ENCODE peak calls at places on chromosomes 11 and 22, in six cellular contexts. K, S, H, U, A and R are unnamed samples.
A peak's percentile ranks its signal among the peaks of the same experiment; 100 is the strongest.

GRCh38 chr22:46009730-46010129 is 32.8 kb upstream of the WNT7B start:
- DNase-seq in U (no peak), H (no peak), S (no peak), A (no peak), K (no peak), R (no peak)

GRCh38 chr11:93536346-93536871 is 6.8 kb downstream of the SMCO4 start:
- DNase-seq in U (no peak), A (no peak), H (no peak), S (no peak), K (no peak), R (no peak)

GRCh38 chr22:35914665-35915476 is 113.8 kb downstream of the RBFOX2 start:
- DNase-seq in H (peak; percentile 51), U (peak; percentile 82), S (peak; percentile 92), A (peak; percentile 90), K (no peak), R (no peak)

GRCh38 chr11:1791912-1792311 is 28.2 kb upstream of the CTSD start:
- DNase-seq in U (no peak), H (no peak), K (no peak), A (no peak), S (no peak), R (no peak)

GRCh38 chr11:134951305-134951700 is 539.3 kb upstream of the B3GAT1 start:
- DNase-seq in A (no peak), K (no peak), H (no peak), U (peak; percentile 82), S (no peak), R (no peak)

GRCh38 chr11:61328351-61328750 is 4.6 kb downstream of the DDB1 start:
- DNase-seq in U (no peak), K (no peak), A (no peak), H (no peak), S (no peak), R (no peak)

GRCh38 chr11:65853249-65853979 is 4.6 kb downstream of the CFL1 start:
- DNase-seq in A (no peak), H (no peak), S (no peak), K (no peak), U (no peak), R (no peak)

GRCh38 chr11:1034456-1035295 is 1.8 kb downstream of the MUC6 start:
- DNase-seq in U (no peak), A (no peak), S (no peak), K (no peak), H (no peak), R (no peak)

GRCh38 chr11:118305726-118306125 is 1.2 kb downstream of the CD3E start:
- DNase-seq in S (no peak), U (no peak), A (no peak), K (no peak), H (no peak), R (no peak)

GRCh38 chr11:46528445-46529085 is 65.3 kb downstream of the AMBRA1 start:
- DNase-seq in A (no peak), H (no peak), U (no peak), K (no peak), S (no peak), R (peak; percentile 47)

GRCh38 chr11:27233654-27234042 is 129.4 kb downstream of the CCDC34 start:
- DNase-seq in A (no peak), U (no peak), S (no peak), K (no peak), H (no peak), R (no peak)

GRCh38 chr11:93024376-93024775 is 54.9 kb downstream of the MTNR1B start:
- DNase-seq in A (no peak), S (no peak), K (no peak), U (no peak), H (no peak), R (no peak)

GRCh38 chr11:77082838-77083552 is 16.2 kb downstream of the CAPN5 start:
- DNase-seq in K (peak; percentile 70), U (peak; percentile 62), S (no peak), A (no peak), H (no peak), R (peak; percentile 37)

GRCh38 chr11:114291847-114292680 is 4.1 kb upstream of the NNMT start:
- DNase-seq in U (peak; percentile 29), H (no peak), S (no peak), A (no peak), K (no peak), R (no peak)

GRCh38 chr11:57167125-57167839 is 14.5 kb upstream of the LRRC55 start:
- DNase-seq in H (no peak), A (no peak), K (no peak), S (no peak), U (no peak), R (no peak)

GRCh38 chr22:20233351-20234313 is 34.5 kb downstream of the RTN4R start:
- DNase-seq in A (no peak), S (no peak), H (no peak), U (no peak), K (no peak), R (no peak)

GRCh38 chr11:128424867-128425285 is 162.5 kb downstream of the ETS1 start:
- DNase-seq in H (no peak), K (no peak), U (peak; percentile 61), A (no peak), S (peak; percentile 36), R (no peak)

GRCh38 chr11:76209956-76210885 is 3.9 kb upstream of the WNT11 start:
- DNase-seq in H (no peak), A (peak; percentile 37), U (peak; percentile 63), S (peak; percentile 81), K (no peak), R (peak; percentile 11)

GRCh38 chr11:122656073-122656630 is 630 bp downstream of the UBASH3B start:
- DNase-seq in U (peak; percentile 75), A (peak; percentile 51), H (peak; percentile 74), S (peak; percentile 74), K (no peak), R (peak; percentile 61)

GRCh38 chr11:73353422-73353821 is 22.8 kb upstream of the RELT start:
- DNase-seq in A (no peak), S (no peak), K (no peak), U (no peak), H (no peak), R (no peak)

GRCh38 chr11:95156916-95157568 is 67.4 kb downstream of the ENDOD1 start:
- DNase-seq in A (no peak), H (no peak), K (no peak), S (no peak), U (no peak), R (no peak)

GRCh38 chr22:27331526-27332281 is 469.9 kb downstream of the MN1 start:
- DNase-seq in A (no peak), S (peak; percentile 66), H (peak; percentile 22), K (no peak), U (peak; percentile 53), R (no peak)

GRCh38 chr11:67272327-67273259 is 6.3 kb downstream of the GRK2 start:
- DNase-seq in H (no peak), U (no peak), K (peak; percentile 42), A (no peak), S (no peak), R (peak; percentile 56)

GRCh38 chr11:714436-714835 is 8.4 kb downstream of the EPS8L2 start:
- DNase-seq in H (no peak), A (no peak), K (no peak), U (no peak), S (no peak), R (no peak)

GRCh38 chr11:76978818-76979217 is 55.4 kb upstream of the B3GNT6 start:
- DNase-seq in U (no peak), K (no peak), S (no peak), H (no peak), A (no peak), R (no peak)

GRCh38 chr11:61967924-61968757 is 707 bp upstream of the FTH1 start:
- DNase-seq in U (no peak), H (peak; percentile 81), S (peak; percentile 32), K (no peak), A (peak; percentile 29), R (peak; percentile 59)

GRCh38 chr11:35623708-35624168 is 5.5 kb downstream of the FJX1 start:
- DNase-seq in K (no peak), A (no peak), U (no peak), S (peak; percentile 36), H (no peak), R (no peak)

GRCh38 chr11:57154718-57155117 is 27.0 kb upstream of the LRRC55 start:
- DNase-seq in H (no peak), U (no peak), A (no peak), S (no peak), K (no peak), R (no peak)

GRCh38 chr22:36753120-36753802 is 22.7 kb downstream of the IFT27 start:
- DNase-seq in K (no peak), U (no peak), A (peak; percentile 60), S (peak; percentile 59), H (no peak), R (no peak)

GRCh38 chr11:67367014-67367835 is 6.2 kb downstream of the CLCF1 start:
- DNase-seq in H (no peak), A (no peak), K (no peak), U (no peak), S (no peak), R (no peak)

GRCh38 chr22:43643362-43643761 is 168.7 kb downstream of the EFCAB6 start:
- DNase-seq in S (no peak), K (no peak), U (no peak), H (no peak), A (no peak), R (no peak)

GRCh38 chr11:130087294-130087926 is 17.7 kb downstream of the APLP2 start:
- DNase-seq in U (no peak), S (no peak), K (no peak), A (no peak), H (no peak), R (no peak)

GRCh38 chr11:122983438-122984185 is 2.0 kb upstream of the BSX start:
- DNase-seq in K (no peak), U (no peak), A (no peak), S (no peak), H (no peak), R (no peak)

GRCh38 chr22:33873186-33873585 is 47.1 kb downstream of the LARGE1 start:
- DNase-seq in S (no peak), U (no peak), K (no peak), H (no peak), A (no peak), R (no peak)

GRCh38 chr11:119094816-119095065 is 6.9 kb downstream of the DPAGT1 start:
- DNase-seq in S (peak; percentile 86), U (peak; percentile 81), K (peak; percentile 81), H (peak; percentile 81), A (peak; percentile 71), R (peak; percentile 66)

GRCh38 chr22:40436460-40437431 is 66.4 kb downstream of the SGSM3 start:
- DNase-seq in H (peak; percentile 13), A (peak; percentile 45), S (peak; percentile 57), K (peak; percentile 67), U (no peak), R (peak; percentile 23)

GRCh38 chr22:29184886-29185575 is 20.7 kb upstream of the EMID1 start:
- DNase-seq in K (no peak), S (no peak), H (no peak), A (no peak), U (no peak), R (no peak)

GRCh38 chr22:42651134-42651533 is 1.9 kb upstream of the CYB5R3 start:
- DNase-seq in A (no peak), H (no peak), S (no peak), K (no peak), U (peak; percentile 50), R (no peak)

GRCh38 chr11:69715446-69715845 is 11.6 kb upstream of the FGF19 start:
- DNase-seq in S (no peak), K (no peak), H (no peak), U (no peak), A (no peak), R (no peak)

GRCh38 chr11:57460756-57461749 is 725 bp downstream of the RTN4RL2 start:
- DNase-seq in A (no peak), H (no peak), U (no peak), K (no peak), S (no peak), R (no peak)